ENCODE peak calls at places on chromosomes 4 and X, in five cellular contexts. V, E, R, H and O are unnamed samples.

GRCh38 chr4:19494958-19495357 is 756.7 kb upstream of the SLIT2 start:
- DNase-seq in V (no peak), E (no peak), R (no peak), H (no peak), O (no peak)

GRCh38 chr4:22515145-22515887 is 550 bp downstream of the ADGRA3 start:
- DNase-seq in V (peak; percentile 82), E (peak; percentile 85), R (peak; percentile 77), H (peak; percentile 89), O (peak; percentile 42)

GRCh38 chr4:38857354-38858096 is 908 bp upstream of the TLR6 start:
- DNase-seq in V (peak; percentile 80), E (peak; percentile 52), R (no peak), H (peak; percentile 46), O (peak; percentile 71)

GRCh38 chrX:9493936-9494335 is 29.1 kb downstream of the TBL1X start:
- DNase-seq in V (no peak), E (no peak), R (no peak), H (no peak), O (no peak)

GRCh38 chrX:12984629-12985303 is 9.9 kb downstream of the TMSB4X start:
- DNase-seq in V (peak; percentile 10), E (no peak), R (peak; percentile 87), H (peak; percentile 63), O (no peak)

GRCh38 chrX:134186362-134187121 is 50.4 kb upstream of the CCDC160 start:
- DNase-seq in V (peak; percentile 47), E (no peak), R (no peak), H (no peak), O (no peak)

GRCh38 chrX:114841051-114841450 is 176.4 kb downstream of the IL13RA2 start:
- DNase-seq in V (no peak), E (no peak), R (no peak), H (no peak), O (no peak)

GRCh38 chr4:74531952-74532794 is 87.2 kb downstream of the AREG start:
- DNase-seq in V (peak; percentile 83), E (peak; percentile 28), R (no peak), H (peak; percentile 73), O (peak; percentile 78)

GRCh38 chr4:3387154-3387942 is 54.4 kb upstream of the HGFAC start:
- DNase-seq in V (no peak), E (peak; percentile 22), R (no peak), H (no peak), O (peak; percentile 7)

GRCh38 chrX:625137-625691 is 5.4 kb upstream of the SHOX start:
- DNase-seq in V (no peak), E (no peak), R (no peak), H (no peak), O (no peak)

GRCh38 chr4:183345261-183345660 is 23.0 kb upstream of the CLDN24 start:
- DNase-seq in V (no peak), E (no peak), R (no peak), H (no peak), O (no peak)

GRCh38 chr4:38132140-38132673 is 172.0 kb downstream of the PTTG2 start:
- DNase-seq in V (no peak), E (peak; percentile 92), R (no peak), H (peak; percentile 83), O (peak; percentile 82)

GRCh38 chr4:34157546-34157945 is 2086.8 kb downstream of the ARAP2 start:
- DNase-seq in V (no peak), E (no peak), R (no peak), H (no peak), O (no peak)

GRCh38 chr4:92600638-92601037 is 296.9 kb downstream of the GRID2 start:
- DNase-seq in V (no peak), E (peak; percentile 44), R (no peak), H (no peak), O (no peak)

GRCh38 chrX:76148011-76148665 is 24.7 kb upstream of the PBDC1 start:
- DNase-seq in V (no peak), E (peak; percentile 15), R (no peak), H (no peak), O (peak; percentile 7)

GRCh38 chr4:100816646-100817045 is 298.8 kb upstream of the EMCN start:
- DNase-seq in V (no peak), E (no peak), R (no peak), H (peak; percentile 15), O (peak; percentile 57)

GRCh38 chrX:74449322-74449936 is 28.1 kb downstream of the SLC16A2 start:
- DNase-seq in V (no peak), E (no peak), R (peak; percentile 38), H (no peak), O (no peak)

GRCh38 chrX:41137589-41137988 is 52.3 kb downstream of the USP9X start:
- DNase-seq in V (peak; percentile 27), E (no peak), R (no peak), H (no peak), O (no peak)

GRCh38 chrX:139559383-139560042 is 29.0 kb downstream of the F9 start:
- DNase-seq in V (peak; percentile 73), E (peak; percentile 55), R (peak; percentile 36), H (peak; percentile 71), O (peak; percentile 20)

GRCh38 chr4:76737180-76737579 is 160.8 kb downstream of the SOWAHB start:
- DNase-seq in V (no peak), E (no peak), R (no peak), H (no peak), O (no peak)

GRCh38 chr4:92184566-92184965 is 119.2 kb upstream of the GRID2 start:
- DNase-seq in V (no peak), E (no peak), R (no peak), H (no peak), O (no peak)

GRCh38 chrX:50483283-50483682 is 12.7 kb upstream of the DGKK start:
- DNase-seq in V (no peak), E (no peak), R (no peak), H (no peak), O (no peak)

GRCh38 chrX:75603833-75604232 is 81.0 kb upstream of the ZDHHC15 start:
- DNase-seq in V (peak; percentile 47), E (peak; percentile 2), R (no peak), H (peak; percentile 45), O (peak; percentile 57)

GRCh38 chr4:42555828-42556227 is 101.1 kb downstream of the ATP8A1 start:
- DNase-seq in V (no peak), E (no peak), R (no peak), H (no peak), O (no peak)

GRCh38 chr4:80566203-80566872 is 230.8 kb downstream of the CFAP299 start:
- DNase-seq in V (no peak), E (no peak), R (no peak), H (no peak), O (no peak)

GRCh38 chr4:61994036-61994435 is 793.9 kb downstream of the ADGRL3 start:
- DNase-seq in V (no peak), E (no peak), R (no peak), H (no peak), O (no peak)